ENCODE peak calls at places on chromosomes 4 and X, in eight cellular contexts. One of them, this sample, is unnamed. For H3K27me3 and H3K36me3, the result is how much of the 10 kb centered on the place peaks cover.

GRCh38 chr4:149465941-149466340 is 349.7 kb downstream of the IQCM start:
- DNase-seq in upper lobe of left lung: no peak
- DNase-seq in PC-3: peak
- DNase-seq in fibroblast of lung: peak
- DNase-seq in bronchial epithelial cell: peak
- DNase-seq in brain microvascular endothelial cell: peak
- DNase-seq in suprapubic skin: no peak
- DNase-seq in endodermal cell: no peak
- DNase-seq in this sample: no peak

GRCh38 chr4:108943971-108944370 is 181.1 kb upstream of the ETNPPL start:
- DNase-seq in brain microvascular endothelial cell: no peak
- DNase-seq in upper lobe of left lung: no peak
- DNase-seq in bronchial epithelial cell: no peak
- DNase-seq in PC-3: no peak
- DNase-seq in suprapubic skin: no peak
- DNase-seq in fibroblast of lung: no peak
- DNase-seq in endodermal cell: no peak
- DNase-seq in this sample: no peak

GRCh38 chr4:130044788-130045531 is 949.0 kb downstream of the C4orf33 start:
- DNase-seq in upper lobe of left lung: no peak
- DNase-seq in suprapubic skin: no peak
- DNase-seq in bronchial epithelial cell: no peak
- DNase-seq in PC-3: no peak
- DNase-seq in brain microvascular endothelial cell: no peak
- DNase-seq in fibroblast of lung: no peak
- DNase-seq in endodermal cell: no peak
- DNase-seq in this sample: peak

GRCh38 chr4:111641813-111642579 is 503.3 kb upstream of the FAM241A start:
- DNase-seq in brain microvascular endothelial cell: peak
- DNase-seq in bronchial epithelial cell: peak
- DNase-seq in PC-3: peak
- DNase-seq in endodermal cell: peak
- DNase-seq in suprapubic skin: no peak
- DNase-seq in upper lobe of left lung: no peak
- DNase-seq in fibroblast of lung: peak
- DNase-seq in this sample: peak

GRCh38 chrX:19372170-19373033 is 28.7 kb downstream of the PDHA1 start:
- DNase-seq in endodermal cell: peak
- DNase-seq in suprapubic skin: no peak
- DNase-seq in brain microvascular endothelial cell: peak
- DNase-seq in fibroblast of lung: peak
- DNase-seq in bronchial epithelial cell: peak
- DNase-seq in upper lobe of left lung: peak
- DNase-seq in PC-3: peak
- DNase-seq in this sample: peak

GRCh38 chr4:155759372-155760252 is 791 bp downstream of the GUCY1B1 start:
- DNase-seq in endodermal cell: peak
- DNase-seq in brain microvascular endothelial cell: no peak
- DNase-seq in bronchial epithelial cell: no peak
- DNase-seq in upper lobe of left lung: peak
- DNase-seq in PC-3: peak
- DNase-seq in fibroblast of lung: peak
- DNase-seq in suprapubic skin: peak
- DNase-seq in this sample: peak

GRCh38 chrX:68139791-68140190 is 293.5 kb downstream of the OPHN1 start:
- DNase-seq in fibroblast of lung: no peak
- DNase-seq in PC-3: no peak
- DNase-seq in bronchial epithelial cell: no peak
- DNase-seq in upper lobe of left lung: no peak
- DNase-seq in brain microvascular endothelial cell: no peak
- DNase-seq in endodermal cell: no peak
- DNase-seq in suprapubic skin: no peak
- DNase-seq in this sample: no peak

GRCh38 chr4:25900901-25901500 is 13.0 kb upstream of the SMIM20 start:
- DNase-seq in fibroblast of lung: no peak
- DNase-seq in PC-3: no peak
- DNase-seq in bronchial epithelial cell: no peak
- DNase-seq in suprapubic skin: no peak
- DNase-seq in brain microvascular endothelial cell: no peak
- DNase-seq in upper lobe of left lung: peak
- DNase-seq in endodermal cell: no peak
- DNase-seq in this sample: no peak

GRCh38 chr4:56288663-56289062 is 98.6 kb downstream of the AASDH start:
- DNase-seq in suprapubic skin: no peak
- DNase-seq in bronchial epithelial cell: peak
- DNase-seq in upper lobe of left lung: no peak
- DNase-seq in PC-3: peak
- DNase-seq in endodermal cell: no peak
- DNase-seq in brain microvascular endothelial cell: no peak
- DNase-seq in fibroblast of lung: no peak
- DNase-seq in this sample: no peak

GRCh38 chr4:48139688-48140087 is 5.6 kb upstream of the TXK start:
- DNase-seq in upper lobe of left lung: no peak
- DNase-seq in brain microvascular endothelial cell: no peak
- DNase-seq in bronchial epithelial cell: no peak
- DNase-seq in endodermal cell: no peak
- DNase-seq in suprapubic skin: no peak
- DNase-seq in PC-3: peak
- DNase-seq in fibroblast of lung: peak
- DNase-seq in this sample: no peak

GRCh38 chr4:81213671-81214070 is 1.4 kb downstream of the PRKG2 start:
- DNase-seq in bronchial epithelial cell: no peak
- DNase-seq in PC-3: no peak
- DNase-seq in endodermal cell: no peak
- DNase-seq in suprapubic skin: no peak
- DNase-seq in fibroblast of lung: peak
- DNase-seq in upper lobe of left lung: no peak
- DNase-seq in brain microvascular endothelial cell: no peak
- DNase-seq in this sample: no peak

GRCh38 chr4:81215936-81216335 is 914 bp upstream of the PRKG2 start:
- DNase-seq in endodermal cell: no peak
- DNase-seq in bronchial epithelial cell: no peak
- DNase-seq in brain microvascular endothelial cell: no peak
- DNase-seq in fibroblast of lung: peak
- DNase-seq in PC-3: no peak
- DNase-seq in upper lobe of left lung: no peak
- DNase-seq in suprapubic skin: no peak
- DNase-seq in this sample: no peak

GRCh38 chr4:81214518-81215218 is 354 bp downstream of the PRKG2 start:
- DNase-seq in fibroblast of lung: peak
- DNase-seq in brain microvascular endothelial cell: peak
- DNase-seq in PC-3: no peak
- DNase-seq in upper lobe of left lung: peak
- DNase-seq in suprapubic skin: no peak
- DNase-seq in bronchial epithelial cell: no peak
- DNase-seq in endodermal cell: peak
- DNase-seq in this sample: peak

GRCh38 chr4:81214144-81214517 is 891 bp downstream of the PRKG2 start:
- DNase-seq in endodermal cell: no peak
- DNase-seq in suprapubic skin: no peak
- DNase-seq in bronchial epithelial cell: no peak
- DNase-seq in brain microvascular endothelial cell: no peak
- DNase-seq in fibroblast of lung: no peak
- DNase-seq in upper lobe of left lung: no peak
- DNase-seq in PC-3: no peak
- DNase-seq in this sample: no peak

GRCh38 chr4:81215219-81215892 is at the start of gene PRKG2:
- DNase-seq in PC-3: no peak
- DNase-seq in brain microvascular endothelial cell: peak
- DNase-seq in fibroblast of lung: peak
- DNase-seq in suprapubic skin: peak
- DNase-seq in endodermal cell: peak
- DNase-seq in upper lobe of left lung: peak
- DNase-seq in bronchial epithelial cell: no peak
- DNase-seq in this sample: peak
- H3K4me3 ChIP-seq in PC-3: peak
- H3K4me3 ChIP-seq in brain microvascular endothelial cell: peak
- H3K4me3 ChIP-seq in fibroblast of lung: peak
- H3K4me3 ChIP-seq in suprapubic skin: peak
- H3K4me3 ChIP-seq in endodermal cell: peak
- H3K4me3 ChIP-seq in upper lobe of left lung: peak
- H3K4me3 ChIP-seq in bronchial epithelial cell: peak
- H3K4me3 ChIP-seq in this sample: peak

GRCh38 chr4:37489697-37490096 is 196.5 kb downstream of the RELL1 start:
- DNase-seq in PC-3: no peak
- DNase-seq in upper lobe of left lung: no peak
- DNase-seq in endodermal cell: no peak
- DNase-seq in brain microvascular endothelial cell: no peak
- DNase-seq in suprapubic skin: no peak
- DNase-seq in fibroblast of lung: no peak
- DNase-seq in bronchial epithelial cell: no peak
- DNase-seq in this sample: no peak

GRCh38 chr4:37487668-37488067 is 198.5 kb downstream of the RELL1 start:
- DNase-seq in PC-3: no peak
- DNase-seq in suprapubic skin: no peak
- DNase-seq in endodermal cell: no peak
- DNase-seq in brain microvascular endothelial cell: no peak
- DNase-seq in bronchial epithelial cell: no peak
- DNase-seq in fibroblast of lung: no peak
- DNase-seq in upper lobe of left lung: no peak
- DNase-seq in this sample: no peak

GRCh38 chr4:37486134-37486533 is 200.0 kb downstream of the RELL1 start:
- DNase-seq in brain microvascular endothelial cell: no peak
- DNase-seq in fibroblast of lung: no peak
- DNase-seq in upper lobe of left lung: no peak
- DNase-seq in PC-3: no peak
- DNase-seq in endodermal cell: no peak
- DNase-seq in suprapubic skin: no peak
- DNase-seq in bronchial epithelial cell: no peak
- DNase-seq in this sample: no peak

GRCh38 chr4:37490391-37491347 is 195.5 kb downstream of the RELL1 start:
- DNase-seq in fibroblast of lung: no peak
- DNase-seq in suprapubic skin: no peak
- DNase-seq in brain microvascular endothelial cell: no peak
- DNase-seq in upper lobe of left lung: no peak
- DNase-seq in bronchial epithelial cell: no peak
- DNase-seq in endodermal cell: no peak
- DNase-seq in PC-3: no peak
- DNase-seq in this sample: no peak
- H3K27me3 ChIP-seq in fibroblast of lung: under half
- H3K27me3 ChIP-seq in suprapubic skin: under half
- H3K27me3 ChIP-seq in brain microvascular endothelial cell: under half
- H3K27me3 ChIP-seq in upper lobe of left lung: under half
- H3K27me3 ChIP-seq in bronchial epithelial cell: under half
- H3K27me3 ChIP-seq in endodermal cell: under half
- H3K27me3 ChIP-seq in PC-3: under half
- H3K27me3 ChIP-seq in this sample: under half

GRCh38 chr4:118742050-118742449 is 56.9 kb downstream of the METTL14 start:
- DNase-seq in brain microvascular endothelial cell: no peak
- DNase-seq in bronchial epithelial cell: no peak
- DNase-seq in PC-3: no peak
- DNase-seq in endodermal cell: no peak
- DNase-seq in fibroblast of lung: no peak
- DNase-seq in upper lobe of left lung: no peak
- DNase-seq in suprapubic skin: no peak
- DNase-seq in this sample: no peak
- H3K36me3 ChIP-seq in brain microvascular endothelial cell: half or more
- H3K36me3 ChIP-seq in bronchial epithelial cell: under half
- H3K36me3 ChIP-seq in PC-3: under half
- H3K36me3 ChIP-seq in endodermal cell: half or more
- H3K36me3 ChIP-seq in fibroblast of lung: under half
- H3K36me3 ChIP-seq in upper lobe of left lung: under half
- H3K36me3 ChIP-seq in suprapubic skin: under half
- H3K36me3 ChIP-seq in this sample: under half

DNA sequence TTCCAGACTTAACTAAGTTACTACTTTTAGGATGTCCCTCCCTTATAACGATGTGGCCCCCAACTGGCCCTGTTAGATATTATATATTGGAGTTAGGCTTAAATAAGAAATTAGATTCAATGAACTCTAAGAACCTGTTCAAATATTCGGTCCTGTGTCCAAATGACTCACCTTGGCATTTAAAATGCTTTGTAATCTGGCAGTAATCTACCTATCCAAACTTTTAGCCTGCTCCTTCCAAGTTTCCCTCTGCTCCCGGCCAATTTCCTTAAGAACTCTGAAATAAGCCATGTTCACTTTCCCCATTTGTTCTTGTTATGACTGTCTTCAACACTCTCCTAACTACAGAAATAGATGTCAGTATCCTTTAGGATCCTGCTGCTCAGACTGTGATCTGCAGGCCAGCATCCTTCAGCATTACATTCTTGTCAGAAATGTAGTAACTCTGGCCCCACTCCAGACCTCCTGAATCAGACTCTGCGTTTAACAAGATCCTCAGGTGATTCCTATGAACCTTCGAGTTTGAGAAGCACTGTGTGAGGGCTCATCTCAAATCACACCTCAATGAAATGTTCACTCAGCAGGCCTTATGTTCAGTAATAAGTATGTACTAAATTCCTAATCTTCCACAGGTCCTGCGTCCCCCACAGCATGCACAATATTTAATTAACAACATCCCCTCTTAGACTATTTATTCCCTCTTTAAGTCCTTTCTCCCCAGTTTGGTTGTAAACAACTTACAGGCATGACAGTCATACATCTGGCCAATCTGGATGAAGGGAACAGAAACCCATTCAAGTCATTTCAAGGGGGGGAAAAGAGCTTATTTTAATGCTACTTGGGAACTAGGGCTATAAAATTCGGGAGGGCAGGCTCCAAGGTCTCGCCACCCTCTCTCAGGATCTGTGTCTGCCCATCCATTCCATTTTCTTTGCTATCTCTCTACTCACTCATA is 3.0 kb downstream of the ATP8A1 start:
- DNase-seq in bronchial epithelial cell: peak
- DNase-seq in PC-3: peak
- DNase-seq in brain microvascular endothelial cell: no peak
- DNase-seq in endodermal cell: no peak
- DNase-seq in upper lobe of left lung: no peak
- DNase-seq in suprapubic skin: no peak
- DNase-seq in fibroblast of lung: no peak
- DNase-seq in this sample: no peak
- H3K4me3 ChIP-seq in bronchial epithelial cell: no peak
- H3K4me3 ChIP-seq in PC-3: peak
- H3K4me3 ChIP-seq in brain microvascular endothelial cell: no peak
- H3K4me3 ChIP-seq in endodermal cell: peak
- H3K4me3 ChIP-seq in upper lobe of left lung: no peak
- H3K4me3 ChIP-seq in suprapubic skin: no peak
- H3K4me3 ChIP-seq in fibroblast of lung: no peak
- H3K4me3 ChIP-seq in this sample: no peak

GRCh38 chr4:95381843-95382580 is 166.8 kb downstream of the UNC5C start:
- DNase-seq in upper lobe of left lung: no peak
- DNase-seq in fibroblast of lung: no peak
- DNase-seq in PC-3: no peak
- DNase-seq in brain microvascular endothelial cell: no peak
- DNase-seq in endodermal cell: no peak
- DNase-seq in bronchial epithelial cell: no peak
- DNase-seq in suprapubic skin: no peak
- DNase-seq in this sample: no peak
- H3K27me3 ChIP-seq in upper lobe of left lung: under half
- H3K27me3 ChIP-seq in fibroblast of lung: under half
- H3K27me3 ChIP-seq in PC-3: under half
- H3K27me3 ChIP-seq in brain microvascular endothelial cell: under half
- H3K27me3 ChIP-seq in endodermal cell: under half
- H3K27me3 ChIP-seq in bronchial epithelial cell: under half
- H3K27me3 ChIP-seq in suprapubic skin: under half
- H3K27me3 ChIP-seq in this sample: under half

GRCh38 chr4:78592104-78592783 is 40.7 kb downstream of the ANXA3 start:
- DNase-seq in endodermal cell: peak
- DNase-seq in upper lobe of left lung: no peak
- DNase-seq in bronchial epithelial cell: peak
- DNase-seq in PC-3: peak
- DNase-seq in brain microvascular endothelial cell: no peak
- DNase-seq in fibroblast of lung: no peak
- DNase-seq in suprapubic skin: no peak
- DNase-seq in this sample: peak
- H3K36me3 ChIP-seq in endodermal cell: half or more
- H3K36me3 ChIP-seq in upper lobe of left lung: under half
- H3K36me3 ChIP-seq in bronchial epithelial cell: under half
- H3K36me3 ChIP-seq in PC-3: under half
- H3K36me3 ChIP-seq in brain microvascular endothelial cell: under half
- H3K36me3 ChIP-seq in fibroblast of lung: under half
- H3K36me3 ChIP-seq in suprapubic skin: under half
- H3K36me3 ChIP-seq in this sample: under half

GRCh38 chrX:103276581-103277002 is at the start of gene TCEAL5:
- DNase-seq in upper lobe of left lung: no peak
- DNase-seq in bronchial epithelial cell: no peak
- DNase-seq in fibroblast of lung: no peak
- DNase-seq in suprapubic skin: no peak
- DNase-seq in brain microvascular endothelial cell: no peak
- DNase-seq in endodermal cell: no peak
- DNase-seq in PC-3: no peak
- DNase-seq in this sample: peak
- H3K4me3 ChIP-seq in upper lobe of left lung: no peak
- H3K4me3 ChIP-seq in bronchial epithelial cell: no peak
- H3K4me3 ChIP-seq in fibroblast of lung: no peak
- H3K4me3 ChIP-seq in suprapubic skin: peak
- H3K4me3 ChIP-seq in brain microvascular endothelial cell: no peak
- H3K4me3 ChIP-seq in endodermal cell: no peak
- H3K4me3 ChIP-seq in PC-3: no peak
- H3K4me3 ChIP-seq in this sample: peak